ENCODE peak calls at places on chromosomes 2 and 18, in four cellular contexts. F is NCI-H1417; C is activated CD4-positive, alpha-beta T cell treated with anti-CD3 and anti-CD28 coated beads, Interleukin-2, amount 50 U/mL, for 1 hour; D is Right ventricle myocardium superior. X is an unnamed sample.

GRCh38 chr18:80037869-80038630 is 3.8 kb downstream of the RBFA start:
- DNase-seq in F (no peak), C (no peak), D (no peak), X (no peak)

GRCh38 chr2:20439503-20439902 is 7.4 kb upstream of the RHOB start:
- DNase-seq in F (no peak), C (no peak), D (no peak), X (no peak)

GRCh38 chr2:152571035-152571766 is 146.1 kb downstream of the PRPF40A start:
- DNase-seq in F (no peak), C (no peak), D (peak), X (no peak)

GRCh38 chr2:72778410-72778809 is 47.4 kb downstream of the EXOC6B start:
- DNase-seq in F (no peak), C (no peak), D (no peak), X (no peak)

GRCh38 chr18:23276456-23276855 is 141.2 kb downstream of the CABLES1 start:
- DNase-seq in F (no peak), C (no peak), D (peak), X (no peak)

GRCh38 chr18:41645600-41646360 is 309.3 kb upstream of the PIK3C3 start:
- DNase-seq in F (no peak), C (no peak), D (no peak), X (no peak)

GRCh38 chr18:79442508-79443221 is 46.9 kb downstream of the NFATC1 start:
- DNase-seq in F (no peak), C (no peak), D (peak), X (no peak)

GRCh38 chr2:97926936-97927335 is 68.8 kb downstream of the TMEM131 start:
- DNase-seq in F (no peak), C (no peak), D (no peak), X (no peak)

GRCh38 chr2:191976436-191976835 is 129.5 kb upstream of the CAVIN2 start:
- DNase-seq in F (no peak), C (no peak), D (no peak), X (no peak)